ENCODE peak calls at places on chromosomes 11 and 22, in seven cellular contexts. L is GM12892, C is Right ventricle myocardium superior, W is fibroblast of mammary gland, K is HTR-8/SVneo, F is cardiac fibroblast, R is neuronal stem cell. D is an unnamed sample.

GRCh38 chr11:124763156-124763947 is 1.3 kb upstream of the ESAM start:
- DNase-seq in L (no peak), C (peak; percentile 93), W (peak; percentile 60), K (peak; percentile 54), F (peak; percentile 74), R (peak; percentile 85), D (peak; percentile 79)

GRCh38 chr11:71070490-71071455 is 181.6 kb downstream of the SHANK2 start:
- DNase-seq in L (no peak), C (no peak), W (no peak), K (no peak), F (no peak), R (no peak), D (no peak)

GRCh38 chr11:17015639-17016125 is 1.5 kb upstream of the PLEKHA7 start:
- DNase-seq in L (no peak), C (no peak), W (peak; percentile 42), K (no peak), F (peak; percentile 52), R (no peak), D (no peak)

GRCh38 chr11:15699978-15700377 is 585.3 kb downstream of the INSC start:
- DNase-seq in L (no peak), C (no peak), W (no peak), K (no peak), F (no peak), R (no peak), D (no peak)

GRCh38 chr11:50267851-50268250 is 235.2 kb downstream of the OR4C45 start:
- DNase-seq in L (no peak), C (no peak), W (no peak), K (no peak), F (no peak), R (no peak), D (no peak)

GRCh38 chr22:43257549-43257948 is 70.6 kb upstream of the TTLL12 start:
- DNase-seq in L (no peak), C (no peak), W (no peak), K (no peak), F (no peak), R (no peak), D (no peak)

GRCh38 chr11:112617089-112617407 is 344.2 kb upstream of the NCAM1 start:
- DNase-seq in L (no peak), C (no peak), W (no peak), K (no peak), F (no peak), R (no peak), D (no peak)

GRCh38 chr11:64858467-64859401 is 14.3 kb upstream of the CDC42BPG start:
- DNase-seq in L (no peak), C (peak; percentile 81), W (no peak), K (no peak), F (no peak), R (no peak), D (peak; percentile 37)

GRCh38 chr11:128334311-128335044 is 252.9 kb downstream of the ETS1 start:
- DNase-seq in L (no peak), C (peak; percentile 64), W (no peak), K (no peak), F (peak; percentile 81), R (no peak), D (no peak)

GRCh38 chr11:15501566-15501965 is 386.8 kb downstream of the INSC start:
- DNase-seq in L (no peak), C (no peak), W (no peak), K (no peak), F (no peak), R (no peak), D (no peak)

GRCh38 chr22:35560824-35561223 is 20.2 kb downstream of the RASD2 start:
- DNase-seq in L (no peak), C (no peak), W (no peak), K (no peak), F (no peak), R (no peak), D (no peak)

GRCh38 chr22:35930933-35931332 is 97.7 kb downstream of the RBFOX2 start:
- DNase-seq in L (no peak), C (no peak), W (peak; percentile 86), K (peak; percentile 51), F (peak; percentile 86), R (peak; percentile 20), D (peak; percentile 15)

GRCh38 chr11:120215634-120216033 is 4.8 kb downstream of the OAF start:
- DNase-seq in L (no peak), C (peak; percentile 66), W (peak; percentile 77), K (peak; percentile 72), F (peak; percentile 57), R (no peak), D (no peak)

GRCh38 chr11:60763692-60764369 is 7.2 kb downstream of the MS4A15 start:
- DNase-seq in L (no peak), C (no peak), W (no peak), K (no peak), F (no peak), R (no peak), D (no peak)

GRCh38 chr22:50275181-50276055 is 5.2 kb upstream of the MAPK11 start:
- DNase-seq in L (no peak), C (no peak), W (no peak), K (no peak), F (no peak), R (no peak), D (no peak)

GRCh38 chr22:50260801-50261614 is 475 bp downstream of the MAPK12 start:
- DNase-seq in L (peak; percentile 77), C (peak; percentile 69), W (peak; percentile 64), K (no peak), F (peak; percentile 71), R (no peak), D (no peak)

GRCh38 chr11:59600234-59600633 is 15.3 kb downstream of the OSBP start:
- DNase-seq in L (no peak), C (no peak), W (no peak), K (no peak), F (no peak), R (no peak), D (no peak)

GRCh38 chr11:790721-791564 is 1.1 kb upstream of the CEND1 start:
- DNase-seq in L (no peak), C (no peak), W (no peak), K (no peak), F (no peak), R (no peak), D (no peak)

GRCh38 chr11:57325735-57326048 is 940 bp upstream of the TNKS1BP1 start:
- DNase-seq in L (no peak), C (peak; percentile 70), W (no peak), K (no peak), F (no peak), R (no peak), D (no peak)

GRCh38 chr11:92311616-92312449 is 87.2 kb downstream of the FAT3 start:
- DNase-seq in L (no peak), C (no peak), W (no peak), K (no peak), F (peak; percentile 69), R (no peak), D (no peak)

GRCh38 chr11:68009391-68010000 is 631 bp upstream of the ALDH3B1 start:
- DNase-seq in L (no peak), C (peak; percentile 47), W (peak; percentile 59), K (no peak), F (peak; percentile 58), R (no peak), D (peak; percentile 72)

GRCh38 chr11:6438979-6439571 is 1.7 kb downstream of the HPX start:
- DNase-seq in L (no peak), C (no peak), W (peak; percentile 69), K (peak; percentile 39), F (peak; percentile 70), R (peak; percentile 15), D (peak; percentile 9)

GRCh38 chr11:2577071-2578005 is 122.5 kb downstream of the KCNQ1OT1 start:
- DNase-seq in L (no peak), C (peak; percentile 36), W (no peak), K (no peak), F (no peak), R (no peak), D (no peak)

GRCh38 chr11:35553831-35554230 is 28.4 kb upstream of the PAMR1 start:
- DNase-seq in L (no peak), C (no peak), W (peak; percentile 92), K (no peak), F (peak; percentile 89), R (no peak), D (no peak)

GRCh38 chr11:15714641-15715399 is 600.1 kb downstream of the INSC start:
- DNase-seq in L (no peak), C (no peak), W (no peak), K (no peak), F (no peak), R (no peak), D (no peak)

GRCh38 chr11:116162086-116162485 is 610.7 kb downstream of the BUD13 start:
- DNase-seq in L (no peak), C (no peak), W (no peak), K (no peak), F (no peak), R (no peak), D (no peak)

GRCh38 chr11:117604349-117604995 is 192.5 kb downstream of the DSCAML1 start:
- DNase-seq in L (no peak), C (no peak), W (no peak), K (no peak), F (no peak), R (no peak), D (no peak)

GRCh38 chr11:32884770-32885384 is 7.7 kb upstream of the QSER1 start:
- DNase-seq in L (no peak), C (no peak), W (peak; percentile 30), K (no peak), F (peak; percentile 30), R (no peak), D (no peak)

GRCh38 chr11:35953081-35953480 is 9.2 kb downstream of the LDLRAD3 start:
- DNase-seq in L (no peak), C (no peak), W (no peak), K (no peak), F (peak; percentile 26), R (no peak), D (no peak)

GRCh38 chr11:35287491-35287890 is 131.9 kb downstream of the SLC1A2 start:
- DNase-seq in L (no peak), C (no peak), W (no peak), K (no peak), F (no peak), R (no peak), D (no peak)

GRCh38 chr11:93290061-93290460 is 40.5 kb upstream of the DEUP1 start:
- DNase-seq in L (no peak), C (no peak), W (peak; percentile 31), K (no peak), F (no peak), R (no peak), D (no peak)

GRCh38 chr22:32354360-32355351 is 3.0 kb upstream of the RFPL3 start:
- DNase-seq in L (no peak), C (no peak), W (peak; percentile 71), K (peak; percentile 6), F (peak; percentile 47), R (no peak), D (no peak)

GRCh38 chr11:120057028-120057330 is 80.9 kb downstream of the TRIM29 start:
- DNase-seq in L (no peak), C (no peak), W (no peak), K (no peak), F (no peak), R (no peak), D (no peak)

GRCh38 chr11:65479184-65480145 is 19.4 kb upstream of the MALAT1 start:
- DNase-seq in L (no peak), C (peak; percentile 67), W (peak; percentile 98), K (no peak), F (peak; percentile 99), R (no peak), D (no peak)

D was measured in GF-D8.